ENCODE peak calls at places on chromosome 9, in ten cellular contexts. One of them, this sample, is unnamed.

GRCh38 chr9:112831281-112831851 is 59.3 kb downstream of the SLC46A2 start:
- DNase-seq in D341Med: no peak
- DNase-seq in T-helper 2 cell: no peak
- DNase-seq in stimulated activated CD8-positive, alpha-beta memory T cell treated with anti-CD3 and anti-CD28 coated beads, Interleukin-4, amount 100 ng/mL, for 4 hours: no peak
- DNase-seq in HCEC 1CT: no peak
- DNase-seq in LHCN-M2: no peak
- DNase-seq in Ammon's horn: peak
- DNase-seq in KBM-7: peak
- DNase-seq in T1000: no peak
- DNase-seq in H7: no peak
- DNase-seq in this sample: peak

GRCh38 chr9:2132484-2133082 is 117.4 kb downstream of the SMARCA2 start:
- DNase-seq in D341Med: peak
- DNase-seq in LHCN-M2: peak
- DNase-seq in Ammon's horn: no peak
- DNase-seq in HCEC 1CT: peak
- DNase-seq in KBM-7: peak
- DNase-seq in T1000: no peak
- DNase-seq in T-helper 2 cell: no peak
- DNase-seq in stimulated activated CD8-positive, alpha-beta memory T cell treated with anti-CD3 and anti-CD28 coated beads, Interleukin-4, amount 100 ng/mL, for 4 hours: no peak
- DNase-seq in H7: peak
- DNase-seq in this sample: peak

GRCh38 chr9:96651626-96652025 is 3.5 kb downstream of the PRXL2C start:
- DNase-seq in D341Med: no peak
- DNase-seq in T1000: no peak
- DNase-seq in Ammon's horn: no peak
- DNase-seq in LHCN-M2: peak
- DNase-seq in KBM-7: peak
- DNase-seq in T-helper 2 cell: no peak
- DNase-seq in HCEC 1CT: peak
- DNase-seq in H7: no peak
- DNase-seq in stimulated activated CD8-positive, alpha-beta memory T cell treated with anti-CD3 and anti-CD28 coated beads, Interleukin-4, amount 100 ng/mL, for 4 hours: no peak
- DNase-seq in this sample: peak

GRCh38 chr9:1057910-1058309 is 7.8 kb downstream of the DMRT2 start:
- DNase-seq in Ammon's horn: peak
- DNase-seq in D341Med: no peak
- DNase-seq in T1000: no peak
- DNase-seq in stimulated activated CD8-positive, alpha-beta memory T cell treated with anti-CD3 and anti-CD28 coated beads, Interleukin-4, amount 100 ng/mL, for 4 hours: no peak
- DNase-seq in H7: no peak
- DNase-seq in KBM-7: no peak
- DNase-seq in LHCN-M2: no peak
- DNase-seq in HCEC 1CT: no peak
- DNase-seq in T-helper 2 cell: no peak
- DNase-seq in this sample: no peak

GRCh38 chr9:130707225-130707976 is 13.8 kb downstream of the EXOSC2 start:
- DNase-seq in KBM-7: peak
- DNase-seq in D341Med: peak
- DNase-seq in HCEC 1CT: peak
- DNase-seq in stimulated activated CD8-positive, alpha-beta memory T cell treated with anti-CD3 and anti-CD28 coated beads, Interleukin-4, amount 100 ng/mL, for 4 hours: peak
- DNase-seq in H7: peak
- DNase-seq in T-helper 2 cell: peak
- DNase-seq in LHCN-M2: peak
- DNase-seq in Ammon's horn: peak
- DNase-seq in T1000: peak
- DNase-seq in this sample: peak

GRCh38 chr9:1513105-1513504 is 462.9 kb downstream of the DMRT2 start:
- DNase-seq in HCEC 1CT: no peak
- DNase-seq in Ammon's horn: no peak
- DNase-seq in T-helper 2 cell: no peak
- DNase-seq in LHCN-M2: no peak
- DNase-seq in KBM-7: no peak
- DNase-seq in H7: no peak
- DNase-seq in stimulated activated CD8-positive, alpha-beta memory T cell treated with anti-CD3 and anti-CD28 coated beads, Interleukin-4, amount 100 ng/mL, for 4 hours: no peak
- DNase-seq in D341Med: no peak
- DNase-seq in T1000: no peak
- DNase-seq in this sample: no peak

GRCh38 chr9:137357166-137357565 is 55.1 kb upstream of the NRARP start:
- DNase-seq in H7: no peak
- DNase-seq in LHCN-M2: no peak
- DNase-seq in KBM-7: no peak
- DNase-seq in stimulated activated CD8-positive, alpha-beta memory T cell treated with anti-CD3 and anti-CD28 coated beads, Interleukin-4, amount 100 ng/mL, for 4 hours: no peak
- DNase-seq in Ammon's horn: no peak
- DNase-seq in T1000: no peak
- DNase-seq in HCEC 1CT: no peak
- DNase-seq in D341Med: no peak
- DNase-seq in T-helper 2 cell: no peak
- DNase-seq in this sample: no peak

GRCh38 chr9:136160321-136160938 is 41.8 kb upstream of the TMEM250 start:
- DNase-seq in D341Med: no peak
- DNase-seq in T1000: no peak
- DNase-seq in T-helper 2 cell: no peak
- DNase-seq in KBM-7: no peak
- DNase-seq in Ammon's horn: no peak
- DNase-seq in LHCN-M2: no peak
- DNase-seq in stimulated activated CD8-positive, alpha-beta memory T cell treated with anti-CD3 and anti-CD28 coated beads, Interleukin-4, amount 100 ng/mL, for 4 hours: no peak
- DNase-seq in HCEC 1CT: no peak
- DNase-seq in H7: peak
- DNase-seq in this sample: no peak

GRCh38 chr9:27379311-27380236 is 82.6 kb upstream of the EQTN start:
- DNase-seq in KBM-7: no peak
- DNase-seq in T1000: no peak
- DNase-seq in Ammon's horn: no peak
- DNase-seq in HCEC 1CT: no peak
- DNase-seq in H7: no peak
- DNase-seq in LHCN-M2: no peak
- DNase-seq in D341Med: no peak
- DNase-seq in T-helper 2 cell: no peak
- DNase-seq in stimulated activated CD8-positive, alpha-beta memory T cell treated with anti-CD3 and anti-CD28 coated beads, Interleukin-4, amount 100 ng/mL, for 4 hours: no peak
- DNase-seq in this sample: no peak

GRCh38 chr9:115353681-115354080 is 235.7 kb upstream of the TNC start:
- DNase-seq in Ammon's horn: no peak
- DNase-seq in T1000: no peak
- DNase-seq in stimulated activated CD8-positive, alpha-beta memory T cell treated with anti-CD3 and anti-CD28 coated beads, Interleukin-4, amount 100 ng/mL, for 4 hours: no peak
- DNase-seq in T-helper 2 cell: no peak
- DNase-seq in H7: no peak
- DNase-seq in D341Med: no peak
- DNase-seq in KBM-7: no peak
- DNase-seq in LHCN-M2: no peak
- DNase-seq in HCEC 1CT: no peak
- DNase-seq in this sample: no peak

GRCh38 chr9:84315278-84315877 is 25.2 kb downstream of the SLC28A3 start:
- DNase-seq in T1000: peak
- DNase-seq in D341Med: peak
- DNase-seq in T-helper 2 cell: peak
- DNase-seq in KBM-7: peak
- DNase-seq in H7: peak
- DNase-seq in stimulated activated CD8-positive, alpha-beta memory T cell treated with anti-CD3 and anti-CD28 coated beads, Interleukin-4, amount 100 ng/mL, for 4 hours: peak
- DNase-seq in HCEC 1CT: peak
- DNase-seq in LHCN-M2: peak
- DNase-seq in Ammon's horn: peak
- DNase-seq in this sample: peak

GRCh38 chr9:31542384-31543055 is 841.9 kb upstream of the ACO1 start:
- DNase-seq in D341Med: peak
- DNase-seq in T1000: peak
- DNase-seq in LHCN-M2: peak
- DNase-seq in KBM-7: no peak
- DNase-seq in Ammon's horn: peak
- DNase-seq in HCEC 1CT: no peak
- DNase-seq in T-helper 2 cell: no peak
- DNase-seq in H7: peak
- DNase-seq in stimulated activated CD8-positive, alpha-beta memory T cell treated with anti-CD3 and anti-CD28 coated beads, Interleukin-4, amount 100 ng/mL, for 4 hours: no peak
- DNase-seq in this sample: peak

GRCh38 chr9:97848582-97849237 is 4.3 kb upstream of the FOXE1 start:
- DNase-seq in HCEC 1CT: no peak
- DNase-seq in D341Med: no peak
- DNase-seq in Ammon's horn: no peak
- DNase-seq in T1000: no peak
- DNase-seq in LHCN-M2: no peak
- DNase-seq in T-helper 2 cell: peak
- DNase-seq in KBM-7: no peak
- DNase-seq in stimulated activated CD8-positive, alpha-beta memory T cell treated with anti-CD3 and anti-CD28 coated beads, Interleukin-4, amount 100 ng/mL, for 4 hours: no peak
- DNase-seq in H7: peak
- DNase-seq in this sample: no peak

GRCh38 chr9:129761293-129761900 is 8.6 kb upstream of the PTGES start:
- DNase-seq in LHCN-M2: no peak
- DNase-seq in D341Med: no peak
- DNase-seq in T-helper 2 cell: no peak
- DNase-seq in T1000: no peak
- DNase-seq in KBM-7: no peak
- DNase-seq in stimulated activated CD8-positive, alpha-beta memory T cell treated with anti-CD3 and anti-CD28 coated beads, Interleukin-4, amount 100 ng/mL, for 4 hours: no peak
- DNase-seq in H7: no peak
- DNase-seq in Ammon's horn: no peak
- DNase-seq in HCEC 1CT: peak
- DNase-seq in this sample: no peak

GRCh38 chr9:137055385-137056364 is 1.8 kb upstream of the ENTPD2 start:
- DNase-seq in H7: peak
- DNase-seq in stimulated activated CD8-positive, alpha-beta memory T cell treated with anti-CD3 and anti-CD28 coated beads, Interleukin-4, amount 100 ng/mL, for 4 hours: no peak
- DNase-seq in HCEC 1CT: no peak
- DNase-seq in D341Med: no peak
- DNase-seq in LHCN-M2: no peak
- DNase-seq in KBM-7: no peak
- DNase-seq in T1000: no peak
- DNase-seq in Ammon's horn: peak
- DNase-seq in T-helper 2 cell: no peak
- DNase-seq in this sample: no peak

GRCh38 chr9:14608521-14608920 is 84.7 kb downstream of the ZDHHC21 start:
- DNase-seq in HCEC 1CT: no peak
- DNase-seq in stimulated activated CD8-positive, alpha-beta memory T cell treated with anti-CD3 and anti-CD28 coated beads, Interleukin-4, amount 100 ng/mL, for 4 hours: no peak
- DNase-seq in KBM-7: no peak
- DNase-seq in H7: no peak
- DNase-seq in Ammon's horn: no peak
- DNase-seq in T-helper 2 cell: no peak
- DNase-seq in LHCN-M2: no peak
- DNase-seq in T1000: no peak
- DNase-seq in D341Med: no peak
- DNase-seq in this sample: no peak

GRCh38 chr9:34376596-34377401 is at the start of gene MYORG:
- DNase-seq in H7: peak
- DNase-seq in KBM-7: peak
- DNase-seq in T1000: peak
- DNase-seq in T-helper 2 cell: peak
- DNase-seq in Ammon's horn: peak
- DNase-seq in D341Med: peak
- DNase-seq in HCEC 1CT: peak
- DNase-seq in stimulated activated CD8-positive, alpha-beta memory T cell treated with anti-CD3 and anti-CD28 coated beads, Interleukin-4, amount 100 ng/mL, for 4 hours: peak
- DNase-seq in LHCN-M2: peak
- DNase-seq in this sample: peak

GRCh38 chr9:14766299-14766698 is 43.8 kb upstream of the CER1 start:
- DNase-seq in HCEC 1CT: no peak
- DNase-seq in LHCN-M2: no peak
- DNase-seq in stimulated activated CD8-positive, alpha-beta memory T cell treated with anti-CD3 and anti-CD28 coated beads, Interleukin-4, amount 100 ng/mL, for 4 hours: no peak
- DNase-seq in Ammon's horn: no peak
- DNase-seq in T1000: no peak
- DNase-seq in D341Med: no peak
- DNase-seq in H7: no peak
- DNase-seq in KBM-7: no peak
- DNase-seq in T-helper 2 cell: no peak
- DNase-seq in this sample: no peak

GRCh38 chr9:126453156-126453963 is 126.7 kb downstream of the MVB12B start:
- DNase-seq in LHCN-M2: no peak
- DNase-seq in KBM-7: no peak
- DNase-seq in stimulated activated CD8-positive, alpha-beta memory T cell treated with anti-CD3 and anti-CD28 coated beads, Interleukin-4, amount 100 ng/mL, for 4 hours: no peak
- DNase-seq in Ammon's horn: no peak
- DNase-seq in T1000: no peak
- DNase-seq in HCEC 1CT: no peak
- DNase-seq in H7: no peak
- DNase-seq in T-helper 2 cell: no peak
- DNase-seq in D341Med: no peak
- DNase-seq in this sample: no peak

GRCh38 chr9:134716067-134716466 is 74.5 kb downstream of the COL5A1 start:
- DNase-seq in KBM-7: no peak
- DNase-seq in stimulated activated CD8-positive, alpha-beta memory T cell treated with anti-CD3 and anti-CD28 coated beads, Interleukin-4, amount 100 ng/mL, for 4 hours: no peak
- DNase-seq in HCEC 1CT: no peak
- DNase-seq in T1000: no peak
- DNase-seq in D341Med: no peak
- DNase-seq in H7: no peak
- DNase-seq in LHCN-M2: peak
- DNase-seq in T-helper 2 cell: no peak
- DNase-seq in Ammon's horn: no peak
- DNase-seq in this sample: no peak

GRCh38 chr9:95726756-95727155 is 148.7 kb upstream of the ERCC6L2 start:
- DNase-seq in D341Med: peak
- DNase-seq in LHCN-M2: peak
- DNase-seq in KBM-7: peak
- DNase-seq in T1000: no peak
- DNase-seq in H7: peak
- DNase-seq in T-helper 2 cell: no peak
- DNase-seq in HCEC 1CT: peak
- DNase-seq in Ammon's horn: peak
- DNase-seq in stimulated activated CD8-positive, alpha-beta memory T cell treated with anti-CD3 and anti-CD28 coated beads, Interleukin-4, amount 100 ng/mL, for 4 hours: no peak
- DNase-seq in this sample: peak

GRCh38 chr9:135332979-135333748 is 146.4 kb upstream of the PPP1R26 start:
- DNase-seq in D341Med: peak
- DNase-seq in H7: peak
- DNase-seq in KBM-7: no peak
- DNase-seq in stimulated activated CD8-positive, alpha-beta memory T cell treated with anti-CD3 and anti-CD28 coated beads, Interleukin-4, amount 100 ng/mL, for 4 hours: no peak
- DNase-seq in T-helper 2 cell: no peak
- DNase-seq in LHCN-M2: no peak
- DNase-seq in T1000: no peak
- DNase-seq in Ammon's horn: no peak
- DNase-seq in HCEC 1CT: no peak
- DNase-seq in this sample: no peak

GRCh38 chr9:92350740-92351133 is 25.0 kb downstream of the CENPP start:
- DNase-seq in T-helper 2 cell: no peak
- DNase-seq in Ammon's horn: no peak
- DNase-seq in T1000: no peak
- DNase-seq in LHCN-M2: no peak
- DNase-seq in KBM-7: no peak
- DNase-seq in D341Med: no peak
- DNase-seq in H7: no peak
- DNase-seq in stimulated activated CD8-positive, alpha-beta memory T cell treated with anti-CD3 and anti-CD28 coated beads, Interleukin-4, amount 100 ng/mL, for 4 hours: no peak
- DNase-seq in HCEC 1CT: no peak
- DNase-seq in this sample: no peak

GRCh38 chr9:107631788-107632187 is 142.2 kb upstream of the KLF4 start:
- DNase-seq in H7: no peak
- DNase-seq in KBM-7: no peak
- DNase-seq in T-helper 2 cell: no peak
- DNase-seq in HCEC 1CT: no peak
- DNase-seq in Ammon's horn: no peak
- DNase-seq in D341Med: no peak
- DNase-seq in T1000: no peak
- DNase-seq in LHCN-M2: no peak
- DNase-seq in stimulated activated CD8-positive, alpha-beta memory T cell treated with anti-CD3 and anti-CD28 coated beads, Interleukin-4, amount 100 ng/mL, for 4 hours: no peak
- DNase-seq in this sample: no peak

GRCh38 chr9:32264171-32264862 is 120.1 kb upstream of the ACO1 start:
- DNase-seq in LHCN-M2: peak
- DNase-seq in D341Med: peak
- DNase-seq in stimulated activated CD8-positive, alpha-beta memory T cell treated with anti-CD3 and anti-CD28 coated beads, Interleukin-4, amount 100 ng/mL, for 4 hours: no peak
- DNase-seq in H7: peak
- DNase-seq in T1000: no peak
- DNase-seq in HCEC 1CT: no peak
- DNase-seq in Ammon's horn: no peak
- DNase-seq in T-helper 2 cell: no peak
- DNase-seq in KBM-7: no peak
- DNase-seq in this sample: no peak

GRCh38 chr9:95268681-95269080 is 48.8 kb downstream of the FANCC start:
- DNase-seq in KBM-7: no peak
- DNase-seq in LHCN-M2: peak
- DNase-seq in stimulated activated CD8-positive, alpha-beta memory T cell treated with anti-CD3 and anti-CD28 coated beads, Interleukin-4, amount 100 ng/mL, for 4 hours: no peak
- DNase-seq in T-helper 2 cell: no peak
- DNase-seq in H7: peak
- DNase-seq in Ammon's horn: peak
- DNase-seq in T1000: no peak
- DNase-seq in HCEC 1CT: peak
- DNase-seq in D341Med: peak
- DNase-seq in this sample: peak

GRCh38 chr9:121360975-121361374 is 9.1 kb downstream of the STOM start:
- DNase-seq in Ammon's horn: no peak
- DNase-seq in D341Med: no peak
- DNase-seq in T-helper 2 cell: no peak
- DNase-seq in LHCN-M2: peak
- DNase-seq in KBM-7: no peak
- DNase-seq in HCEC 1CT: peak
- DNase-seq in T1000: no peak
- DNase-seq in stimulated activated CD8-positive, alpha-beta memory T cell treated with anti-CD3 and anti-CD28 coated beads, Interleukin-4, amount 100 ng/mL, for 4 hours: no peak
- DNase-seq in H7: no peak
- DNase-seq in this sample: no peak

GRCh38 chr9:130946778-130947617 is 8.0 kb upstream of the FIBCD1 start:
- DNase-seq in T1000: no peak
- DNase-seq in KBM-7: no peak
- DNase-seq in LHCN-M2: peak
- DNase-seq in H7: peak
- DNase-seq in T-helper 2 cell: no peak
- DNase-seq in D341Med: no peak
- DNase-seq in HCEC 1CT: no peak
- DNase-seq in stimulated activated CD8-positive, alpha-beta memory T cell treated with anti-CD3 and anti-CD28 coated beads, Interleukin-4, amount 100 ng/mL, for 4 hours: no peak
- DNase-seq in Ammon's horn: no peak
- DNase-seq in this sample: no peak